ENCODE peak calls at places on chromosomes 11 and 22, in six cellular contexts. C is upper lobe of left lung, N is GM12878, A is HepG2, Y is K562, M is HCT116. T is an unnamed sample.
A peak's percentile ranks its signal among the peaks of the same experiment; 100 is the strongest.

GRCh38 chr11:64810891-64811272 is 531 bp upstream of the MEN1 start:
- ATAC-seq in C (peak; percentile 2), N (peak; percentile 32), A (peak; percentile 46), Y (peak; percentile 4), M (peak; percentile 6), T (peak; percentile 20)

GRCh38 chr11:67364169-67364568 is 9.2 kb downstream of the CLCF1 start:
- ATAC-seq in C (no peak), N (no peak), A (no peak), Y (no peak), M (no peak), T (no peak)

GRCh38 chr11:120224872-120225371 is 14.1 kb downstream of the OAF start:
- ATAC-seq in C (peak; percentile 9), N (peak; percentile 50), A (no peak), Y (peak; percentile 14), M (no peak), T (peak; percentile 21)

GRCh38 chr11:72522186-72522585 is 87.9 kb upstream of the CLPB start:
- ATAC-seq in C (no peak), N (no peak), A (no peak), Y (no peak), M (no peak), T (no peak)

GRCh38 chr11:57752954-57753353 is 1.3 kb upstream of the BTBD18 start:
- ATAC-seq in C (peak; percentile 45), N (no peak), A (no peak), Y (no peak), M (no peak), T (no peak)

GRCh38 chr11:69545976-69546617 is 64.6 kb downstream of the LINC01488 start:
- ATAC-seq in C (no peak), N (no peak), A (no peak), Y (no peak), M (no peak), T (no peak)

GRCh38 chr11:58524232-58525036 is 16.5 kb upstream of the OR5B21 start:
- ATAC-seq in C (peak; percentile 91), N (peak; percentile 68), A (peak; percentile 99), Y (peak; percentile 99), M (peak; percentile 98), T (peak; percentile 86)

GRCh38 chr22:33116846-33117547 is 58.8 kb upstream of the SYN3 start:
- ATAC-seq in C (no peak), N (no peak), A (no peak), Y (no peak), M (no peak), T (no peak)

GRCh38 chr11:115920087-115920461 is 415.9 kb upstream of the CADM1 start:
- ATAC-seq in C (no peak), N (peak; percentile 29), A (no peak), Y (no peak), M (no peak), T (no peak)

GRCh38 chr11:63602296-63602695 is 11.9 kb downstream of the PLAAT3 start:
- ATAC-seq in C (no peak), N (no peak), A (no peak), Y (no peak), M (no peak), T (no peak)

GRCh38 chr11:15725246-15725645 is 610.5 kb downstream of the INSC start:
- ATAC-seq in C (no peak), N (no peak), A (no peak), Y (no peak), M (no peak), T (no peak)

GRCh38 chr22:48593551-48593950 is 1234.1 kb downstream of the BRD1 start:
- ATAC-seq in C (no peak), N (no peak), A (no peak), Y (no peak), M (no peak), T (no peak)

GRCh38 chr11:36041988-36042606 is 98.2 kb downstream of the LDLRAD3 start:
- ATAC-seq in C (no peak), N (peak; percentile 86), A (peak; percentile 54), Y (peak; percentile 86), M (peak; percentile 73), T (no peak)

GRCh38 chr11:76798656-76799055 is 15.5 kb downstream of the TSKU start:
- ATAC-seq in C (no peak), N (no peak), A (peak; percentile 2), Y (peak; percentile 16), M (peak; percentile 19), T (peak; percentile 1)

GRCh38 chr11:103624708-103625623 is 411.5 kb upstream of the DDI1 start:
- ATAC-seq in C (no peak), N (peak; percentile 46), A (no peak), Y (no peak), M (peak; percentile 53), T (peak; percentile 54)

GRCh38 chr22:22009661-22010060 is 27.1 kb upstream of the TOP3B start:
- ATAC-seq in C (no peak), N (no peak), A (no peak), Y (peak; percentile 4), M (no peak), T (no peak)

GRCh38 chr11:76686261-76687079 is 15.9 kb upstream of the LRRC32 start:
- ATAC-seq in C (no peak), N (peak; percentile 82), A (no peak), Y (no peak), M (peak; percentile 61), T (no peak)

GRCh38 chr11:36699271-36699670 is 101.2 kb upstream of the RAG2 start:
- ATAC-seq in C (no peak), N (no peak), A (no peak), Y (no peak), M (no peak), T (no peak)

GRCh38 chr11:7494086-7494775 is 8.9 kb downstream of the OLFML1 start:
- ATAC-seq in C (no peak), N (no peak), A (peak; percentile 88), Y (peak; percentile 63), M (no peak), T (no peak)

GRCh38 chr22:42977574-42977973 is 37.4 kb downstream of the PACSIN2 start:
- ATAC-seq in C (no peak), N (peak; percentile 78), A (no peak), Y (no peak), M (no peak), T (no peak)

GRCh38 chr22:25747245-25747944 is 5.4 kb downstream of the MYO18B start:
- ATAC-seq in C (no peak), N (no peak), A (peak; percentile 49), Y (peak; percentile 78), M (peak; percentile 77), T (peak; percentile 60)

GRCh38 chr11:9626778-9627394 is 37.0 kb upstream of the SWAP70 start:
- ATAC-seq in C (no peak), N (peak; percentile 73), A (no peak), Y (peak; percentile 78), M (no peak), T (no peak)

GRCh38 chr11:132357811-132358572 is 987.6 kb downstream of the NTM start:
- ATAC-seq in C (no peak), N (peak; percentile 88), A (no peak), Y (no peak), M (no peak), T (no peak)

DNA sequence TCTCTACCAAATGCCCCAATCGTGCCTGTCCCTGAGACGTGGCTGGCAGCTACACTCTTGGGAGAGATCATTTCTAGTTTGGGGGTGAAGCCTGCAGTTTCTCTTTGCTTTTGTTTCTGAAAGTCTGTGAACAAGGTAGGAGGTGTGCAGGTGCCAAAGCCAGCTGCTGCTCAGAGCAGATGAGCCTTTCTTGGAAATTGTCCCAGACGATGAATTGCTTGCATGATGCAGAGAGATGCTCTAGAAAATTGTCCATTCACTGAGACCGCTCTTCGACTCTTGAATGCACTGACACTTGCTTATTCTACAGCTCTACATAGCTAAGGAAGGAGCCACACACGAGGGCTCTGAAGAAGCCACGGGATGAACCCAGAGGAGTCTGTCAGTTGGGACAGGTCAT is 225.6 kb upstream of the E2F8 start:
- ATAC-seq in C (no peak), N (no peak), A (no peak), Y (no peak), M (no peak), T (no peak)
- H3K4me1 ChIP-seq in C (no peaks in the 10 kb centered on the region), N (no peaks in the 10 kb centered on the region), A (no peaks in the 10 kb centered on the region), Y (no peaks in the 10 kb centered on the region), M (no peaks in the 10 kb centered on the region), T (no peaks in the 10 kb centered on the region)

DNA sequence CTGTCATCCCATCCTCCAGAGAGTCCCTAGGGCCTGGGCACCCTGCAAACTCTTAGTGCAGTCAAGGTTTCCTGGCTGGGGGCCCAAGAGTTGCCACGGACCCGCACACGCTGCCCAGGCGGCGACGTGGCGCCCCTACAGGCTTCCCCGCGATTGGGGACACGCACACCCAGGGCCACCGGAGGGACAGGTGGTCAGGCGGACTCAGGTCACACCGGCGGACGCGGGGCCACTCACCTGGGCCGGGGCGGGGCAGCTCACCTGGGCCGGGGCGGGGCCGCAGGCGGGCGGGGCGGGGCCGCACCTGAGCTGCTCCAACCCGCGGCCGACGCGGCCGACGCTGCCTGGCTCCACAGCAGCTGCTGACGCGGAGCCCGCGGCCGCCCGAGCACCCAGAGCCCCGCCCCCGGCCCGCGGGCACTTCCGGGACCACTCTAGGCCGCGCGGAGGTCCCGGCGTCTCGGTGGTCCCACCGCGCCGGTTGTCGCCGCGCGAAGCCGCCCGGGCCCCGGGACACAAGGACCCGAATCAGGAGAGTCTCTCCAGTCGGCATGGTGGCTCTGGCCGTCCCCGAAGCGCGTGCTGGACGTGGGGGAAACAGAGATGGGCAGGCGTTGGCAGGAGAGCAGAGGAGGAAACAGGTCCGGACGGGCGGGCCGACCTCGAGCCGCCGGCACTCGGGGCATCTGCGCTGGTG is at the start of gene ZNF70:
- ATAC-seq in C (peak; percentile 93), N (peak; percentile 96), A (peak; percentile 96), Y (peak; percentile 92), M (peak; percentile 95), T (peak; percentile 98)
- TF ChIP-seq POLR2A in C (no peak), N (peak; percentile 80), A (no peak), Y (peak; percentile 83), M (peak; percentile 42), T (peak; percentile 70)

GRCh38 chr11:99037057-99037456 is 16.3 kb downstream of the CNTN5 start:
- ATAC-seq in C (no peak), N (no peak), A (no peak), Y (no peak), M (no peak), T (no peak)
- TF ChIP-seq POLR2AphosphoS5 in C (no peak), N (no peak), A (no peak), Y (no peak), M (no peak), T (no peak)

GRCh38 chr11:12180257-12181205 is 70.1 kb downstream of the MICAL2 start:
- ATAC-seq in C (no peak), N (no peak), A (no peak), Y (no peak), M (no peak), T (no peak)

GRCh38 chr11:12177739-12178338 is 67.4 kb downstream of the MICAL2 start:
- ATAC-seq in C (no peak), N (no peak), A (no peak), Y (no peak), M (no peak), T (no peak)

GRCh38 chr11:12179521-12179920 is 69.1 kb downstream of the MICAL2 start:
- ATAC-seq in C (peak; percentile 36), N (no peak), A (no peak), Y (no peak), M (peak; percentile 9), T (no peak)

GRCh38 chr11:12175694-12176241 is 65.4 kb downstream of the MICAL2 start:
- ATAC-seq in C (no peak), N (peak; percentile 46), A (no peak), Y (peak; percentile 25), M (peak; percentile 77), T (no peak)

DNA sequence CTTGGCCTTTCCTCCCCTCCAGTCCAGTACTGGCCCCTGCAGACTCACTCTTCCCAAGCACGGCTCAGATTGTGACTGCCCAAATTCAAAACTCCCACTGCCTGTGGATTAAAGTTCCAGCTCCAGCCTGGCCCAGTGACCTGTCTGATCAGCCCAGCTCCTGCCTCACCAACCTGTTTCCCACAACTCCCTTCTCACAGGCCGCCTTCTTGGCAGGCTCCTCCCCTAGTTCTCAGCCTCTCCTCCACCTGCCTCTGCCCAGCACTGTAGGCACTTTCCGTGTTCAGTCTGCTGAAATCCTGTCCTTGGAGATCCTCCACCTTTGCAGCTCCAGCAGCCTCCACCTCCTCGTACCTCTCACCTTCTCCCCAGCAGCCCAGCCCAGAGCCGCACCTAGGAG is 68.6 kb downstream of the MICAL2 start:
- ATAC-seq in C (peak; percentile 84), N (no peak), A (no peak), Y (peak; percentile 38), M (peak; percentile 68), T (no peak)
- H3K4me1 ChIP-seq in C (peaks cover 11% of the 10 kb centered on the region), N (peaks cover 15% of the 10 kb centered on the region), A (peaks cover 7% of the 10 kb centered on the region), Y (peaks cover 67% of the 10 kb centered on the region), M (peaks cover 75% of the 10 kb centered on the region), T (peaks cover 17% of the 10 kb centered on the region)